ENCODE peak calls at places on chromosomes 1 and 21, in seven cellular contexts. Q, C, H, D, J, I and A are unnamed samples.

GRCh38 chr1:33436557-33437296 is 5.8 kb upstream of the PHC2 start:
- DNase-seq in Q (no peak), H (no peak), C (no peak), D (no peak), I (no peak), J (no peak), A (no peak)

GRCh38 chr1:206709772-206710456 is 25.2 kb downstream of the MAPKAPK2 start:
- DNase-seq in J (no peak), Q (no peak), I (no peak), H (no peak), D (no peak), C (no peak), A (no peak)

GRCh38 chr1:50833216-50833615 is 126.9 kb downstream of the FAF1 start:
- DNase-seq in J (no peak), Q (no peak), C (no peak), I (no peak), H (no peak), D (no peak), A (no peak)

GRCh38 chr21:33874161-33874560 is 41.4 kb downstream of the ATP5PO start:
- DNase-seq in I (no peak), C (no peak), Q (no peak), H (no peak), D (no peak), J (no peak), A (no peak)

GRCh38 chr1:180598333-180598979 is 33.4 kb upstream of the XPR1 start:
- DNase-seq in H (no peak), D (no peak), J (no peak), C (no peak), Q (no peak), I (no peak), A (no peak)

GRCh38 chr1:220527279-220528048 is 472 bp upstream of the MARK1 start:
- DNase-seq in H (no peak), I (peak), J (no peak), C (peak), Q (no peak), D (peak), A (no peak)

GRCh38 chr1:179599623-179600249 is 8.1 kb downstream of the TDRD5 start:
- DNase-seq in H (peak), D (no peak), I (no peak), J (no peak), C (peak), Q (no peak), A (no peak)

GRCh38 chr1:91075233-91076135 is 53.6 kb upstream of the ZNF644 start:
- DNase-seq in C (peak), D (no peak), J (no peak), Q (no peak), H (no peak), I (no peak), A (peak)

GRCh38 chr21:43322311-43322710 is 104.6 kb downstream of the SIK1 start:
- DNase-seq in D (no peak), I (no peak), J (no peak), H (no peak), C (no peak), Q (no peak), A (no peak)